ENCODE peak calls at places on chromosomes 13 and 19, in seven cellular contexts. One of them, this sample, is unnamed.

GRCh38 chr13:45108716-45109706 is 11.3 kb upstream of the GTF2F2 start:
- DNase-seq in GM12878: peak; percentile 33
- DNase-seq in GM23338: peak; percentile 77
- DNase-seq in K562: no peak
- DNase-seq in breast epithelium: no peak
- DNase-seq in stomach: no peak
- DNase-seq in suprapubic skin: no peak
- DNase-seq in this sample: no peak

GRCh38 chr19:48698046-48698445 is 2.3 kb downstream of the FUT2 start:
- DNase-seq in GM12878: no peak
- DNase-seq in suprapubic skin: no peak
- DNase-seq in GM23338: no peak
- DNase-seq in K562: peak; percentile 55
- DNase-seq in stomach: peak; percentile 87
- DNase-seq in breast epithelium: no peak
- DNase-seq in this sample: peak; percentile 22

GRCh38 chr19:52695996-52696395 is 38.8 kb downstream of the ZNF611 start:
- DNase-seq in GM12878: no peak
- DNase-seq in GM23338: peak; percentile 51
- DNase-seq in breast epithelium: no peak
- DNase-seq in K562: peak; percentile 11
- DNase-seq in suprapubic skin: no peak
- DNase-seq in stomach: no peak
- DNase-seq in this sample: no peak

GRCh38 chr19:510606-511100 is 3.4 kb downstream of the TPGS1 start:
- DNase-seq in stomach: peak; percentile 77
- DNase-seq in breast epithelium: no peak
- DNase-seq in GM12878: peak; percentile 57
- DNase-seq in GM23338: peak; percentile 94
- DNase-seq in suprapubic skin: no peak
- DNase-seq in K562: peak; percentile 71
- DNase-seq in this sample: no peak

GRCh38 chr19:50791594-50792245 is 1.5 kb downstream of the ACP4 start:
- DNase-seq in GM12878: no peak
- DNase-seq in GM23338: no peak
- DNase-seq in stomach: no peak
- DNase-seq in breast epithelium: no peak
- DNase-seq in suprapubic skin: no peak
- DNase-seq in K562: no peak
- DNase-seq in this sample: no peak

GRCh38 chr13:99308481-99309087 is 1.4 kb upstream of the GPR183 start:
- DNase-seq in breast epithelium: no peak
- DNase-seq in suprapubic skin: no peak
- DNase-seq in K562: no peak
- DNase-seq in GM23338: no peak
- DNase-seq in stomach: no peak
- DNase-seq in GM12878: no peak
- DNase-seq in this sample: no peak

GRCh38 chr19:13881692-13882418 is 4.9 kb downstream of the NANOS3 start:
- DNase-seq in stomach: no peak
- DNase-seq in K562: no peak
- DNase-seq in GM12878: no peak
- DNase-seq in breast epithelium: peak; percentile 57
- DNase-seq in suprapubic skin: no peak
- DNase-seq in GM23338: peak; percentile 21
- DNase-seq in this sample: no peak

GRCh38 chr19:51501594-51502263 is at the start of gene SIGLEC12:
- DNase-seq in K562: no peak
- DNase-seq in suprapubic skin: no peak
- DNase-seq in breast epithelium: no peak
- DNase-seq in GM12878: no peak
- DNase-seq in GM23338: no peak
- DNase-seq in stomach: no peak
- DNase-seq in this sample: no peak

GRCh38 chr13:36454962-36455361 is 22.7 kb downstream of the CCNA1 start:
- DNase-seq in GM23338: no peak
- DNase-seq in suprapubic skin: no peak
- DNase-seq in K562: no peak
- DNase-seq in breast epithelium: no peak
- DNase-seq in stomach: no peak
- DNase-seq in GM12878: no peak
- DNase-seq in this sample: no peak

GRCh38 chr19:7450243-7451223 is 38.3 kb downstream of the PEX11G start:
- DNase-seq in stomach: no peak
- DNase-seq in breast epithelium: no peak
- DNase-seq in GM23338: no peak
- DNase-seq in K562: no peak
- DNase-seq in suprapubic skin: no peak
- DNase-seq in GM12878: peak; percentile 49
- DNase-seq in this sample: peak; percentile 14

GRCh38 chr13:100815476-100816046 is 141.0 kb upstream of the TMTC4 start:
- DNase-seq in suprapubic skin: no peak
- DNase-seq in GM23338: peak; percentile 32
- DNase-seq in K562: no peak
- DNase-seq in stomach: no peak
- DNase-seq in breast epithelium: no peak
- DNase-seq in GM12878: no peak
- DNase-seq in this sample: peak; percentile 73

GRCh38 chr13:98301721-98302120 is 124.7 kb upstream of the RNF113B start:
- DNase-seq in GM12878: no peak
- DNase-seq in breast epithelium: no peak
- DNase-seq in stomach: no peak
- DNase-seq in GM23338: no peak
- DNase-seq in suprapubic skin: no peak
- DNase-seq in K562: no peak
- DNase-seq in this sample: no peak

GRCh38 chr13:80360298-80360827 is 19.4 kb upstream of the SPRY2 start:
- DNase-seq in GM23338: no peak
- DNase-seq in suprapubic skin: no peak
- DNase-seq in K562: no peak
- DNase-seq in breast epithelium: no peak
- DNase-seq in GM12878: no peak
- DNase-seq in stomach: no peak
- DNase-seq in this sample: no peak

GRCh38 chr13:103066991-103067390 is 774 bp upstream of the SLC10A2 start:
- DNase-seq in GM23338: peak; percentile 2
- DNase-seq in stomach: no peak
- DNase-seq in breast epithelium: no peak
- DNase-seq in GM12878: no peak
- DNase-seq in suprapubic skin: no peak
- DNase-seq in K562: no peak
- DNase-seq in this sample: no peak

GRCh38 chr13:28181413-28181812 is 43.1 kb downstream of the PAN3 start:
- DNase-seq in GM12878: no peak
- DNase-seq in stomach: no peak
- DNase-seq in suprapubic skin: no peak
- DNase-seq in GM23338: no peak
- DNase-seq in breast epithelium: no peak
- DNase-seq in K562: no peak
- DNase-seq in this sample: peak; percentile 51

GRCh38 chr13:76993021-76993420 is 1.1 kb downstream of the CLN5 start:
- DNase-seq in breast epithelium: no peak
- DNase-seq in GM23338: no peak
- DNase-seq in GM12878: no peak
- DNase-seq in suprapubic skin: no peak
- DNase-seq in stomach: no peak
- DNase-seq in K562: no peak
- DNase-seq in this sample: no peak

GRCh38 chr13:103471896-103472295 is 405.7 kb upstream of the SLC10A2 start:
- DNase-seq in stomach: no peak
- DNase-seq in suprapubic skin: no peak
- DNase-seq in K562: no peak
- DNase-seq in GM23338: peak; percentile 48
- DNase-seq in breast epithelium: no peak
- DNase-seq in GM12878: no peak
- DNase-seq in this sample: no peak

GRCh38 chr13:76991432-76991795 is 467 bp upstream of the CLN5 start:
- DNase-seq in K562: no peak
- DNase-seq in suprapubic skin: no peak
- DNase-seq in stomach: peak; percentile 42
- DNase-seq in GM12878: peak; percentile 35
- DNase-seq in GM23338: no peak
- DNase-seq in breast epithelium: peak; percentile 46
- DNase-seq in this sample: no peak

GRCh38 chr13:77000475-77000874 is 8.6 kb downstream of the CLN5 start:
- DNase-seq in GM12878: no peak
- DNase-seq in breast epithelium: no peak
- DNase-seq in suprapubic skin: no peak
- DNase-seq in K562: no peak
- DNase-seq in GM23338: no peak
- DNase-seq in stomach: no peak
- DNase-seq in this sample: peak; percentile 86

GRCh38 chr19:42089191-42089750 is 13.3 kb downstream of the ZNF574 start:
- DNase-seq in breast epithelium: no peak
- DNase-seq in stomach: no peak
- DNase-seq in K562: no peak
- DNase-seq in GM12878: no peak
- DNase-seq in GM23338: peak; percentile 41
- DNase-seq in suprapubic skin: no peak
- DNase-seq in this sample: no peak

GRCh38 chr19:8143041-8143440 is 6.4 kb downstream of the FBN3 start:
- DNase-seq in stomach: no peak
- DNase-seq in suprapubic skin: no peak
- DNase-seq in breast epithelium: no peak
- DNase-seq in GM12878: no peak
- DNase-seq in K562: no peak
- DNase-seq in GM23338: no peak
- DNase-seq in this sample: no peak

DNA sequence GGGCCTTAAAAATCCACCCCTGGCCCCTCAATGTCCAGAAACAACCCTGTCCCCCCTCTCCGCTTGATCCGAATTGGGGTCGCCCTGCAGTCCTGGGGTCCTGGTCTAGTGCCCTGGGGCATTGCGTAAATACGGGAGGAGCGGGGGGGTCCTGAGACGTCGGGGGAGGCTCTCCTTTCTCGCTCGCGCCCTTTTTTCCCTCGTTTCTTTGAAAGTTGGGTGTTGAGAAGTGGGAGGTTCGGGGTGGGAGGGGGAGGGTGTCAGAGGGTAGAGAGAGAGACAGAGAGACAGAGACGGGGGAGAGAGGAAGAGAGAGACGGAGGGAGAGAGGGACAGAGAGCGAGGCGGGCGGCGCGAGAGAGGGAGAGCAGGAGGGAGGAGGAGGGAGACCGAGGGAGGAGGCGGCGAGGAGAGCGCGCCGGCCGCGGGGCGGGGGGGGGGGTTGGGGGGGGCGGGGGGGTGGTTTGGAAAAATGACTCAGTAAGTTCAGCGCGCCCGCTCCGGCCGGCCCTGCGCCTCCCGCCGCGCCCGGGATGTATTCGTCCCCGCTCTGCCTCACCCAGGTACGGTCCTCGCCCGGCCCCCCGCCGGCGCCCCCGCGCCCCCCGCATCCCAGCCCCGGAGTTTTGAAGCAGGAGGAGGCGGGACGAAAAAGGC is at the start of gene NFIC:
- DNase-seq in GM23338: peak; percentile 77
- DNase-seq in K562: peak; percentile 80
- DNase-seq in GM12878: no peak
- DNase-seq in stomach: peak; percentile 78
- DNase-seq in suprapubic skin: peak; percentile 91
- DNase-seq in breast epithelium: peak; percentile 79
- DNase-seq in this sample: no peak
- TF ChIP-seq POLR2AphosphoS5 in GM23338: no peak
- TF ChIP-seq POLR2AphosphoS5 in K562: no peak
- TF ChIP-seq POLR2AphosphoS5 in GM12878: no peak
- TF ChIP-seq POLR2AphosphoS5 in stomach: peak; percentile 54
- TF ChIP-seq POLR2AphosphoS5 in suprapubic skin: no peak
- TF ChIP-seq POLR2AphosphoS5 in breast epithelium: peak; percentile 13
- TF ChIP-seq POLR2AphosphoS5 in this sample: no peak

GRCh38 chr19:45820413-45821102 is 5.5 kb upstream of the RSPH6A start:
- DNase-seq in K562: no peak
- DNase-seq in breast epithelium: no peak
- DNase-seq in GM23338: no peak
- DNase-seq in stomach: no peak
- DNase-seq in GM12878: no peak
- DNase-seq in suprapubic skin: no peak
- DNase-seq in this sample: no peak
- TF ChIP-seq POLR2AphosphoS5 in K562: no peak
- TF ChIP-seq POLR2AphosphoS5 in breast epithelium: no peak
- TF ChIP-seq POLR2AphosphoS5 in GM23338: no peak
- TF ChIP-seq POLR2AphosphoS5 in stomach: no peak
- TF ChIP-seq POLR2AphosphoS5 in GM12878: no peak
- TF ChIP-seq POLR2AphosphoS5 in suprapubic skin: no peak
- TF ChIP-seq POLR2AphosphoS5 in this sample: no peak

GRCh38 chr19:47417107-47417745 is 2.1 kb downstream of the MEIS3 start:
- DNase-seq in breast epithelium: no peak
- DNase-seq in stomach: no peak
- DNase-seq in GM12878: no peak
- DNase-seq in suprapubic skin: no peak
- DNase-seq in K562: no peak
- DNase-seq in GM23338: no peak
- DNase-seq in this sample: no peak

GRCh38 chr19:47418595-47419036 is 711 bp downstream of the MEIS3 start:
- DNase-seq in K562: no peak
- DNase-seq in GM23338: peak; percentile 67
- DNase-seq in breast epithelium: no peak
- DNase-seq in stomach: no peak
- DNase-seq in GM12878: no peak
- DNase-seq in suprapubic skin: no peak
- DNase-seq in this sample: no peak

GRCh38 chr19:47416667-47417033 is 2.7 kb downstream of the MEIS3 start:
- DNase-seq in breast epithelium: no peak
- DNase-seq in stomach: no peak
- DNase-seq in GM12878: no peak
- DNase-seq in suprapubic skin: no peak
- DNase-seq in GM23338: no peak
- DNase-seq in K562: no peak
- DNase-seq in this sample: no peak

GRCh38 chr19:47419037-47419783 is at the start of gene MEIS3:
- DNase-seq in stomach: no peak
- DNase-seq in breast epithelium: no peak
- DNase-seq in GM23338: peak; percentile 43
- DNase-seq in suprapubic skin: no peak
- DNase-seq in K562: peak; percentile 61
- DNase-seq in GM12878: no peak
- DNase-seq in this sample: no peak

GRCh38 chr19:47417746-47418594 is 1.4 kb downstream of the MEIS3 start:
- DNase-seq in K562: no peak
- DNase-seq in GM23338: peak; percentile 38
- DNase-seq in breast epithelium: no peak
- DNase-seq in suprapubic skin: no peak
- DNase-seq in stomach: no peak
- DNase-seq in GM12878: no peak
- DNase-seq in this sample: no peak
- TF ChIP-seq POLR2AphosphoS5 in K562: no peak
- TF ChIP-seq POLR2AphosphoS5 in GM23338: no peak
- TF ChIP-seq POLR2AphosphoS5 in breast epithelium: no peak
- TF ChIP-seq POLR2AphosphoS5 in suprapubic skin: no peak
- TF ChIP-seq POLR2AphosphoS5 in stomach: no peak
- TF ChIP-seq POLR2AphosphoS5 in GM12878: no peak
- TF ChIP-seq POLR2AphosphoS5 in this sample: no peak

DNA sequence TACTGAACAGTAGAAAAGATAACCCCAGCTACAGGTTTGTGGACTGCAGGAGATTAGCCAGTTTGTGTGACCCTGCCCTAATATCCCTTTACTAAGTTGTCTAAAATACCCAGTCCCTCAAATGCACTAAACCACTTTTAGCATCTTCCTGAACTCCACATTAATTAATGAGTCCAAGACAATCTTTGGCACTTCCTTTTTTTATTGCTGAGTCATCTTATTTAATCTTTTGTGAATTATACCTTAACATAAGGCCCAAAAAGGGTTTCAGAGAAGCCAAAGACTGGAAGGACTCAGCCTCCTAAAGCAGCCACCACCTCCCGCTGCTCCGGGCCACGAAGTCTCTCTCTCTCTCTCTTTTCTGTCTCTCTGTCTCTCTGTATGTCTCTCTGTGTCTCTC is 48.8 kb upstream of the PDCD5 start:
- DNase-seq in breast epithelium: no peak
- DNase-seq in suprapubic skin: no peak
- DNase-seq in stomach: no peak
- DNase-seq in K562: no peak
- DNase-seq in GM12878: no peak
- DNase-seq in GM23338: no peak
- DNase-seq in this sample: no peak
- TF ChIP-seq POLR2AphosphoS5 in breast epithelium: no peak
- TF ChIP-seq POLR2AphosphoS5 in suprapubic skin: no peak
- TF ChIP-seq POLR2AphosphoS5 in stomach: no peak
- TF ChIP-seq POLR2AphosphoS5 in K562: no peak
- TF ChIP-seq POLR2AphosphoS5 in GM12878: no peak
- TF ChIP-seq POLR2AphosphoS5 in GM23338: no peak
- TF ChIP-seq POLR2AphosphoS5 in this sample: no peak